ENCODE peak calls at places on chromosomes 13 and 19, in four cellular contexts. Z, B, K and I are unnamed samples.

GRCh38 chr13:45143346-45143751 is 23.0 kb downstream of the GTF2F2 start:
- DNase-seq in K (no peak), Z (no peak), B (no peak), I (no peak)

GRCh38 chr13:92656103-92656502 is 570.5 kb upstream of the GPC6 start:
- DNase-seq in K (no peak), B (no peak), Z (no peak), I (no peak)

GRCh38 chr19:41426952-41427646 is at the start of gene B3GNT8:
- DNase-seq in B (peak; percentile 93), K (peak; percentile 59), Z (no peak), I (peak; percentile 60)

GRCh38 chr13:98822238-98822606 is 69.8 kb upstream of the SLC15A1 start:
- DNase-seq in B (no peak), K (no peak), Z (no peak), I (no peak)

GRCh38 chr13:106491928-106492327 is 43.5 kb downstream of the EFNB2 start:
- DNase-seq in K (no peak), B (no peak), Z (no peak), I (no peak)

GRCh38 chr19:47824396-47824795 is 2.7 kb downstream of the CRX start:
- DNase-seq in Z (no peak), K (no peak), B (no peak), I (no peak)

GRCh38 chr19:3094638-3095374 is 644 bp downstream of the GNA11 start:
- DNase-seq in B (no peak), K (no peak), Z (no peak), I (no peak)

GRCh38 chr13:71255633-71256032 is 611.4 kb downstream of the DACH1 start:
- DNase-seq in Z (no peak), B (no peak), K (no peak), I (no peak)

GRCh38 chr19:2485428-2485827 is 9.5 kb downstream of the GADD45B start:
- DNase-seq in Z (no peak), K (no peak), B (no peak), I (no peak)

GRCh38 chr13:27708325-27708724 is 84.0 kb upstream of the GSX1 start:
- DNase-seq in K (no peak), B (no peak), Z (no peak), I (no peak)

GRCh38 chr19:43901395-43902390 is 33.4 kb downstream of the ZNF45 start:
- DNase-seq in K (peak; percentile 80), Z (peak; percentile 61), B (peak; percentile 80), I (peak; percentile 88)

GRCh38 chr13:94967183-94968039 is 255.1 kb upstream of the SOX21 start:
- DNase-seq in K (no peak), B (peak; percentile 25), Z (no peak), I (peak; percentile 12)

GRCh38 chr19:38100589-38100988 is 123.4 kb downstream of the DPF1 start:
- DNase-seq in K (no peak), B (no peak), Z (no peak), I (no peak)

GRCh38 chr13:113403255-113404104 is 39.5 kb upstream of the GRTP1 start:
- DNase-seq in B (no peak), Z (no peak), K (no peak), I (no peak)

GRCh38 chr19:11558881-11559828 is at the start of gene ELOF1:
- DNase-seq in K (peak; percentile 96), B (peak; percentile 98), Z (peak; percentile 96), I (peak; percentile 97)

GRCh38 chr13:104389722-104390121 is 1323.5 kb upstream of the SLC10A2 start:
- DNase-seq in Z (no peak), K (peak; percentile 5), B (no peak), I (no peak)

GRCh38 chr13:36518707-36519106 is 86.4 kb downstream of the CCNA1 start:
- DNase-seq in B (no peak), K (no peak), Z (no peak), I (no peak)

GRCh38 chr13:21054313-21054712 is 7.1 kb downstream of the LATS2 start:
- DNase-seq in K (no peak), Z (no peak), B (no peak), I (no peak)

GRCh38 chr13:50552424-50552966 is 291.0 kb downstream of the DLEU7 start:
- DNase-seq in B (no peak), Z (no peak), K (no peak), I (no peak)

GRCh38 chr13:90455861-90456260 is 891.6 kb upstream of the MIR17HG start:
- DNase-seq in Z (no peak), B (no peak), K (no peak), I (no peak)

GRCh38 chr19:29259153-29259552 is 46.2 kb upstream of the UQCRFS1 start:
- DNase-seq in Z (no peak), K (no peak), B (peak; percentile 34), I (no peak)

GRCh38 chr13:98797456-98797855 is 45.0 kb upstream of the SLC15A1 start:
- DNase-seq in B (no peak), K (no peak), Z (no peak), I (no peak)

GRCh38 chr19:33393286-33394005 is 19.9 kb downstream of the CEBPG start:
- DNase-seq in K (peak; percentile 54), Z (no peak), B (no peak), I (no peak)

GRCh38 chr13:97058417-97058816 is 64.1 kb upstream of the OXGR1 start:
- DNase-seq in K (no peak), Z (no peak), B (no peak), I (no peak)

GRCh38 chr13:95734124-95734523 is 57.2 kb downstream of the DNAJC3 start:
- DNase-seq in Z (no peak), K (no peak), B (no peak), I (no peak)

GRCh38 chr13:50085063-50085462 is 69.8 kb downstream of the KCNRG start:
- DNase-seq in Z (no peak), B (no peak), K (peak; percentile 20), I (peak; percentile 65)

GRCh38 chr13:43698743-43699142 is 88.0 kb downstream of the ENOX1 start:
- DNase-seq in K (no peak), Z (no peak), B (no peak), I (no peak)

GRCh38 chr19:801030-801860 is 4.0 kb downstream of the PTBP1 start:
- DNase-seq in Z (no peak), B (no peak), K (no peak), I (peak; percentile 44)

GRCh38 chr19:11931051-11931450 is 6.1 kb downstream of the ZNF700 start:
- DNase-seq in Z (no peak), K (no peak), B (no peak), I (no peak)

GRCh38 chr19:5999693-6000092 is 21.8 kb upstream of the RANBP3 start:
- DNase-seq in Z (no peak), K (no peak), B (no peak), I (no peak)

GRCh38 chr13:36841411-36841810 is 22.4 kb downstream of the RFXAP start:
- DNase-seq in B (no peak), Z (no peak), K (no peak), I (no peak)

GRCh38 chr13:112671359-112671758 is 18.5 kb upstream of the ATP11A start:
- DNase-seq in K (no peak), Z (no peak), B (no peak), I (no peak)

GRCh38 chr13:98397221-98397620 is 179.7 kb downstream of the STK24 start:
- DNase-seq in K (no peak), B (no peak), Z (no peak), I (peak; percentile 26)

GRCh38 chr19:1104452-1105216 is 840 bp downstream of the GPX4 start:
- DNase-seq in Z (no peak), K (peak; percentile 72), B (peak; percentile 86), I (peak; percentile 60)

GRCh38 chr13:27406178-27406939 is 18.1 kb upstream of the GTF3A start:
- DNase-seq in Z (no peak), K (peak; percentile 43), B (peak; percentile 30), I (peak; percentile 47)

GRCh38 chr19:772730-773436 is 22.0 kb downstream of the MISP start:
- DNase-seq in Z (no peak), B (no peak), K (no peak), I (no peak)

GRCh38 chr13:84130739-84131138 is 248.5 kb upstream of the SLITRK1 start:
- DNase-seq in Z (no peak), B (no peak), K (no peak), I (no peak)

GRCh38 chr19:55619264-55619663 is 5.1 kb downstream of the ZNF784 start:
- DNase-seq in Z (no peak), B (no peak), K (no peak), I (no peak)

GRCh38 chr13:110262082-110262436 is 44.9 kb downstream of the COL4A1 start:
- DNase-seq in Z (no peak), K (no peak), B (no peak), I (no peak)

GRCh38 chr19:2049741-2050348 is 1.2 kb downstream of the MKNK2 start:
- DNase-seq in B (peak; percentile 42), K (peak; percentile 75), Z (no peak), I (peak; percentile 56)

GRCh38 chr13:47809411-47809810 is 191.7 kb downstream of the SUCLA2 start:
- DNase-seq in K (no peak), B (no peak), Z (no peak), I (no peak)
- TF ChIP-seq MYC in K (no peak), B (no peak), Z (no peak), I (no peak)

GRCh38 chr19:18044825-18045304 is 36.9 kb downstream of the ARRDC2 start:
- DNase-seq in B (peak; percentile 57), K (no peak), Z (peak; percentile 90), I (no peak)
- TF ChIP-seq POLR2A in B (no peak), K (no peak), Z (no peak), I (no peak)

DNA sequence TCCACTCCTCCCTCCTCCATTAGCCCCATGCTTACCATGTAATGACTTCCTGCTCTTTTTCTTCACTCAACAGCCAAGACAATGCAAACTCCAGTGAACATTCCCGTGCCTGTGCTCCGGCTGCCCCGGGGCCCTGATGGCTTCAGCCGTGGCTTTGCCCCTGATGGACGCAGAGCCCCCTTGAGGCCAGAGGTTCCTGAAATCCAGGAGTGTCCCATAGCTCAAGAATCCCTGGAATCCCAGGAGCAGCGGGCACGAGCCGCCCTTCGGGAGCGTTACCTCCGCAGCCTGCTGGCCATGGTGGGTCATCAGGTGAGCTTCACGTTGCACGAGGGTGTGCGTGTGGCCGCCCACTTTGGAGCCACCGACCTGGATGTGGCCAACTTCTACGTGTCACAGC is 2.9 kb upstream of the PPP1R37 start:
- DNase-seq in B (no peak), K (no peak), Z (no peak), I (no peak)
- H3K79me2 ChIP-seq in B (peaks cover 41% of the 10 kb centered on the region), K (peaks cover 26% of the 10 kb centered on the region), Z (peaks cover 29% of the 10 kb centered on the region), I (peaks cover 24% of the 10 kb centered on the region)

GRCh38 chr13:29532821-29533220 is 62.7 kb downstream of the SLC7A1 start:
- DNase-seq in Z (no peak), B (no peak), K (no peak), I (no peak)
- TF ChIP-seq MYC in Z (no peak), B (no peak), K (no peak), I (no peak)